ENCODE peak calls at places on chromosomes 7 and 10, in six cellular contexts. M, Z, H, O, N and D are unnamed samples.

GRCh38 chr7:25429731-25430130 is 201.4 kb upstream of the NPVF start:
- ATAC-seq in M (peak), Z (no peak), H (no peak), O (no peak), N (no peak), D (no peak)

GRCh38 chr7:69042138-69042537 is 556.1 kb upstream of the AUTS2 start:
- ATAC-seq in M (no peak), Z (no peak), H (no peak), O (no peak), N (no peak), D (no peak)

GRCh38 chr7:3922175-3922635 is 621.2 kb downstream of the SDK1 start:
- ATAC-seq in M (peak), Z (no peak), H (no peak), O (peak), N (no peak), D (no peak)

GRCh38 chr10:6180480-6181110 is 22.1 kb upstream of the PFKFB3 start:
- ATAC-seq in M (no peak), Z (no peak), H (no peak), O (no peak), N (no peak), D (no peak)

GRCh38 chr10:11988924-11989323 is 53.7 kb downstream of the UPF2 start:
- ATAC-seq in M (no peak), Z (no peak), H (no peak), O (no peak), N (no peak), D (no peak)

GRCh38 chr7:51070163-51070562 is 246.4 kb downstream of the COBL start:
- ATAC-seq in M (peak), Z (no peak), H (no peak), O (no peak), N (no peak), D (no peak)

GRCh38 chr7:71580027-71580426 is 448.1 kb downstream of the GALNT17 start:
- ATAC-seq in M (no peak), Z (no peak), H (no peak), O (no peak), N (no peak), D (no peak)

GRCh38 chr7:113394856-113395255 is 276.5 kb upstream of the SMIM30 start:
- ATAC-seq in M (no peak), Z (no peak), H (no peak), O (peak), N (no peak), D (peak)

GRCh38 chr7:45402480-45403218 is 171.5 kb upstream of the ADCY1 start:
- ATAC-seq in M (peak), Z (peak), H (no peak), O (no peak), N (no peak), D (no peak)

GRCh38 chr7:129886184-129886817 is 66.5 kb downstream of the UBE2H start:
- ATAC-seq in M (peak), Z (no peak), H (no peak), O (peak), N (no peak), D (no peak)